ENCODE peak calls at places on chromosomes 13 and 19, in ten cellular contexts. K, L, S, O, V, X, C, A, H and T are unnamed samples.

GRCh38 chr13:91647361-91647970 is 249.0 kb downstream of the GPC5 start:
- DNase-seq in K (no peak), L (no peak), S (no peak), O (peak), V (peak), X (no peak), C (no peak), A (no peak), H (no peak), T (peak)

GRCh38 chr13:50229935-50230334 is 214.7 kb downstream of the KCNRG start:
- DNase-seq in K (no peak), L (peak), S (no peak), O (peak), V (peak), X (peak), C (no peak), A (no peak), H (no peak), T (no peak)

GRCh38 chr19:51020988-51021651 is 1.6 kb upstream of the KLK10 start:
- DNase-seq in K (no peak), L (peak), S (peak), O (peak), V (peak), X (peak), C (no peak), A (peak), H (no peak), T (peak)

GRCh38 chr13:55160911-55161310 is 1979.8 kb upstream of the PRR20A start:
- DNase-seq in K (no peak), L (no peak), S (no peak), O (no peak), V (no peak), X (no peak), C (no peak), A (no peak), H (peak), T (no peak)

GRCh38 chr13:60612593-60612992 is 215.6 kb downstream of the TDRD3 start:
- DNase-seq in K (no peak), L (no peak), S (no peak), O (no peak), V (no peak), X (no peak), C (no peak), A (no peak), H (no peak), T (no peak)

GRCh38 chr13:33642374-33643065 is 175.4 kb upstream of the RFC3 start:
- DNase-seq in K (no peak), L (peak), S (no peak), O (peak), V (peak), X (peak), C (no peak), A (no peak), H (no peak), T (no peak)

GRCh38 chr13:26442541-26442940 is 114.9 kb upstream of the WASF3 start:
- DNase-seq in K (no peak), L (peak), S (no peak), O (no peak), V (peak), X (peak), C (no peak), A (no peak), H (no peak), T (peak)

GRCh38 chr13:80379245-80379644 is 38.3 kb upstream of the SPRY2 start:
- DNase-seq in K (no peak), L (peak), S (no peak), O (no peak), V (peak), X (peak), C (no peak), A (no peak), H (no peak), T (peak)

GRCh38 chr19:13984875-13985741 is 21.0 kb downstream of the RFX1 start:
- DNase-seq in K (no peak), L (no peak), S (no peak), O (no peak), V (no peak), X (no peak), C (peak), A (no peak), H (no peak), T (no peak)